ENCODE peak calls at places on chromosomes 1 and 21, in four cellular contexts. One of them, this sample, is unnamed.

GRCh38 chr1:178397678-178398077 is 99.1 kb downstream of the CLEC20A start:
- DNase-seq in CD8-positive, alpha-beta T cell: no peak
- DNase-seq in aorta: no peak
- DNase-seq in adrenal gland: no peak
- DNase-seq in this sample: peak; percentile 13

GRCh38 chr21:39314155-39315027 is 959 bp upstream of the BRWD1 start:
- DNase-seq in adrenal gland: peak; percentile 61
- DNase-seq in aorta: peak; percentile 61
- DNase-seq in CD8-positive, alpha-beta T cell: no peak
- DNase-seq in this sample: peak; percentile 66

GRCh38 chr1:38330799-38331198 is 284.2 kb upstream of the POU3F1 start:
- DNase-seq in aorta: no peak
- DNase-seq in CD8-positive, alpha-beta T cell: no peak
- DNase-seq in adrenal gland: no peak
- DNase-seq in this sample: no peak

GRCh38 chr21:38956006-38956405 is 150.3 kb downstream of the ETS2 start:
- DNase-seq in CD8-positive, alpha-beta T cell: no peak
- DNase-seq in aorta: no peak
- DNase-seq in adrenal gland: no peak
- DNase-seq in this sample: no peak

GRCh38 chr1:107840746-107841145 is 124.2 kb downstream of the VAV3 start:
- DNase-seq in adrenal gland: no peak
- DNase-seq in CD8-positive, alpha-beta T cell: no peak
- DNase-seq in aorta: no peak
- DNase-seq in this sample: no peak

GRCh38 chr1:163046071-163046470 is 23.1 kb upstream of the RGS4 start:
- DNase-seq in adrenal gland: no peak
- DNase-seq in CD8-positive, alpha-beta T cell: no peak
- DNase-seq in aorta: no peak
- DNase-seq in this sample: no peak

GRCh38 chr1:205424881-205425635 is 3.2 kb upstream of the LEMD1 start:
- DNase-seq in aorta: no peak
- DNase-seq in CD8-positive, alpha-beta T cell: no peak
- DNase-seq in adrenal gland: no peak
- DNase-seq in this sample: no peak

GRCh38 chr1:212976586-212976985 is 26.2 kb downstream of the VASH2 start:
- DNase-seq in adrenal gland: no peak
- DNase-seq in CD8-positive, alpha-beta T cell: peak; percentile 32
- DNase-seq in aorta: no peak
- DNase-seq in this sample: no peak

GRCh38 chr1:227459977-227460376 is 103.4 kb upstream of the ZNF678 start:
- DNase-seq in CD8-positive, alpha-beta T cell: no peak
- DNase-seq in adrenal gland: no peak
- DNase-seq in aorta: no peak
- DNase-seq in this sample: no peak

GRCh38 chr1:173420330-173420806 is 56.8 kb upstream of the PRDX6 start:
- DNase-seq in adrenal gland: peak; percentile 79
- DNase-seq in aorta: no peak
- DNase-seq in CD8-positive, alpha-beta T cell: peak; percentile 61
- DNase-seq in this sample: peak; percentile 92

GRCh38 chr1:61284226-61284854 is 202.0 kb downstream of the NFIA start:
- DNase-seq in adrenal gland: no peak
- DNase-seq in CD8-positive, alpha-beta T cell: no peak
- DNase-seq in aorta: no peak
- DNase-seq in this sample: peak; percentile 16

GRCh38 chr1:44405041-44405803 is at the start of gene RNF220:
- DNase-seq in aorta: no peak
- DNase-seq in CD8-positive, alpha-beta T cell: peak; percentile 58
- DNase-seq in adrenal gland: peak; percentile 48
- DNase-seq in this sample: peak; percentile 29

GRCh38 chr1:2375923-2376260 is 15.5 kb downstream of the MORN1 start:
- DNase-seq in CD8-positive, alpha-beta T cell: no peak
- DNase-seq in aorta: peak; percentile 37
- DNase-seq in adrenal gland: no peak
- DNase-seq in this sample: no peak

GRCh38 chr21:14523234-14523633 is 22.9 kb downstream of the SAMSN1 start:
- DNase-seq in aorta: no peak
- DNase-seq in adrenal gland: peak; percentile 19
- DNase-seq in CD8-positive, alpha-beta T cell: no peak
- DNase-seq in this sample: no peak

GRCh38 chr1:52059326-52059725 is 3.2 kb downstream of the BTF3L4 start:
- DNase-seq in aorta: no peak
- DNase-seq in CD8-positive, alpha-beta T cell: no peak
- DNase-seq in adrenal gland: no peak
- DNase-seq in this sample: no peak

GRCh38 chr1:224509881-224510280 is 75.3 kb upstream of the WDR26 start:
- DNase-seq in adrenal gland: no peak
- DNase-seq in CD8-positive, alpha-beta T cell: no peak
- DNase-seq in aorta: peak; percentile 63
- DNase-seq in this sample: no peak

GRCh38 chr1:107401704-107402103 is 260.9 kb downstream of the NTNG1 start:
- DNase-seq in CD8-positive, alpha-beta T cell: no peak
- DNase-seq in adrenal gland: no peak
- DNase-seq in aorta: no peak
- DNase-seq in this sample: no peak

GRCh38 chr1:227934476-227935313 is 13.0 kb downstream of the WNT9A start:
- DNase-seq in aorta: peak; percentile 45
- DNase-seq in CD8-positive, alpha-beta T cell: no peak
- DNase-seq in adrenal gland: peak; percentile 79
- DNase-seq in this sample: peak; percentile 38

GRCh38 chr1:235004276-235004675 is 124.4 kb downstream of the TOMM20 start:
- DNase-seq in aorta: no peak
- DNase-seq in adrenal gland: no peak
- DNase-seq in CD8-positive, alpha-beta T cell: no peak
- DNase-seq in this sample: no peak

GRCh38 chr1:62528015-62528414 is 69.3 kb upstream of the ANGPTL3 start:
- DNase-seq in adrenal gland: peak; percentile 24
- DNase-seq in CD8-positive, alpha-beta T cell: no peak
- DNase-seq in aorta: peak; percentile 56
- DNase-seq in this sample: no peak

GRCh38 chr1:172383541-172383940 is 36.9 kb upstream of the C1orf105 start:
- DNase-seq in CD8-positive, alpha-beta T cell: no peak
- DNase-seq in adrenal gland: no peak
- DNase-seq in aorta: no peak
- DNase-seq in this sample: no peak

GRCh38 chr1:232017057-232017456 is 390.5 kb downstream of the DISC1 start:
- DNase-seq in aorta: no peak
- DNase-seq in adrenal gland: no peak
- DNase-seq in CD8-positive, alpha-beta T cell: no peak
- DNase-seq in this sample: no peak

GRCh38 chr1:157096881-157097280 is 2.7 kb downstream of the ETV3L start:
- DNase-seq in adrenal gland: no peak
- DNase-seq in CD8-positive, alpha-beta T cell: no peak
- DNase-seq in aorta: no peak
- DNase-seq in this sample: peak; percentile 46

GRCh38 chr1:191669629-191670028 is 488.6 kb upstream of the RGS18 start:
- DNase-seq in aorta: no peak
- DNase-seq in CD8-positive, alpha-beta T cell: no peak
- DNase-seq in adrenal gland: no peak
- DNase-seq in this sample: no peak

GRCh38 chr21:15455819-15456462 is 273.8 kb upstream of the USP25 start:
- DNase-seq in adrenal gland: no peak
- DNase-seq in aorta: no peak
- DNase-seq in CD8-positive, alpha-beta T cell: no peak
- DNase-seq in this sample: no peak

GRCh38 chr1:39262802-39263201 is 58.3 kb downstream of the MACF1 start:
- DNase-seq in aorta: no peak
- DNase-seq in CD8-positive, alpha-beta T cell: no peak
- DNase-seq in adrenal gland: no peak
- DNase-seq in this sample: no peak

GRCh38 chr21:40128891-40129290 is 261.7 kb downstream of the PCP4 start:
- DNase-seq in CD8-positive, alpha-beta T cell: no peak
- DNase-seq in aorta: no peak
- DNase-seq in adrenal gland: no peak
- DNase-seq in this sample: no peak

GRCh38 chr1:77060000-77060399 is 159.2 kb downstream of the PIGK start:
- DNase-seq in CD8-positive, alpha-beta T cell: no peak
- DNase-seq in adrenal gland: no peak
- DNase-seq in aorta: no peak
- DNase-seq in this sample: no peak

DNA sequence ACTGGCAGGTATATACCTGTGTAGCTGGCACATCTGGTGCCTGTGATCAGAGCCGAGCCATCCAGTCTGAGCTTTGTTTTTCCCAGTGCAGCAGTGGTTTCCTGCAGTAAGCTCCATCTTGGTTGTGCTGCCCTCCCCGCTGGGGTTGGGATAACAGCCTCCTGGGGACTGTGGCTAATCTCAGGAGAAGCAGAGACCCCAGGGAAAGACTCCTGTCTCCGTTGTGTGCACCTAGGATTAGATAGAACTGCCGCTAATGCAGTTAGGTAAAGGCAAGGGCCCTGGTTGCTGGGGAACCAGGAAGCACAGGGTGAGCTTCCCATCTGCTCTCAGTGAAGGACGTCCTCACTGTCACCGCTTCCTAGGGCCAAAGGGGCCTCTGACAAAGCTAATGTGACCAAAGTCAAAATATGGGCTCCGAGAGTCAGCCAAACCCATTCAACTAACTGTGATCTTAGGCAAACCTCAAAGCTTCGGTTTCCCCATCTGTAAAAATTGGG is 20.0 kb downstream of the ROR1 start:
- DNase-seq in adrenal gland: no peak
- DNase-seq in aorta: no peak
- DNase-seq in CD8-positive, alpha-beta T cell: no peak
- DNase-seq in this sample: no peak
- H3K4me1 ChIP-seq in adrenal gland: no peaks in the 10 kb centered on the region
- H3K4me1 ChIP-seq in aorta: peaks cover 7% of the 10 kb centered on the region
- H3K4me1 ChIP-seq in CD8-positive, alpha-beta T cell: no peaks in the 10 kb centered on the region
- H3K4me1 ChIP-seq in this sample: no peaks in the 10 kb centered on the region

DNA sequence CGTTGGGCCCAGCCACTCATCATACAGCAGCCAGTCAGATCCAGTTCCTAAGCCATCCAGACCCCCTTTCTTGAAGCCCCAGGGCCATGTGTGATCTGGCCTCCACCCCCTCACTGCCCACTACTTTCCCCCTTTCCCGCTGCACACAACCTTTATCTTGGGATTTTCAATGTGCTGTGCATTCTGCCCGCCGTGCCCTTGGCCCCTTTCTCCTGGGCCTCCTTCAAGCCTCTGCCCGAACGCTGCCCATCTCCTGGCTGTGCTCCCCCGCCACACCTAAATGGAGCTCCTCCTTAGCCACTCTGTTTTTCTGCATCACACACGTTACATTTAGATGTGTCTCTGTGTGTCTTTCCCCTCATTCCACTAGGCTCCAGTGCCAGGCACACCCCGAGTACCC is 66.7 kb upstream of the SELENON start:
- DNase-seq in aorta: peak; percentile 30
- DNase-seq in adrenal gland: no peak
- DNase-seq in CD8-positive, alpha-beta T cell: no peak
- DNase-seq in this sample: no peak
- H3K4me1 ChIP-seq in aorta: no peaks in the 10 kb centered on the region
- H3K4me1 ChIP-seq in adrenal gland: peaks cover 20% of the 10 kb centered on the region
- H3K4me1 ChIP-seq in CD8-positive, alpha-beta T cell: peaks cover 23% of the 10 kb centered on the region
- H3K4me1 ChIP-seq in this sample: peaks cover 89% of the 10 kb centered on the region

GRCh38 chr1:20604678-20605077 is 15.8 kb downstream of the CDA start:
- DNase-seq in aorta: no peak
- DNase-seq in adrenal gland: no peak
- DNase-seq in CD8-positive, alpha-beta T cell: no peak
- DNase-seq in this sample: no peak

GRCh38 chr1:20601123-20601825 is 12.4 kb downstream of the CDA start:
- DNase-seq in aorta: no peak
- DNase-seq in adrenal gland: no peak
- DNase-seq in CD8-positive, alpha-beta T cell: no peak
- DNase-seq in this sample: peak; percentile 52

GRCh38 chr1:20602851-20603450 is 14.1 kb downstream of the CDA start:
- DNase-seq in CD8-positive, alpha-beta T cell: no peak
- DNase-seq in aorta: no peak
- DNase-seq in adrenal gland: no peak
- DNase-seq in this sample: no peak

GRCh38 chr1:20600156-20600555 is 11.3 kb downstream of the CDA start:
- DNase-seq in adrenal gland: no peak
- DNase-seq in CD8-positive, alpha-beta T cell: no peak
- DNase-seq in aorta: no peak
- DNase-seq in this sample: no peak

DNA sequence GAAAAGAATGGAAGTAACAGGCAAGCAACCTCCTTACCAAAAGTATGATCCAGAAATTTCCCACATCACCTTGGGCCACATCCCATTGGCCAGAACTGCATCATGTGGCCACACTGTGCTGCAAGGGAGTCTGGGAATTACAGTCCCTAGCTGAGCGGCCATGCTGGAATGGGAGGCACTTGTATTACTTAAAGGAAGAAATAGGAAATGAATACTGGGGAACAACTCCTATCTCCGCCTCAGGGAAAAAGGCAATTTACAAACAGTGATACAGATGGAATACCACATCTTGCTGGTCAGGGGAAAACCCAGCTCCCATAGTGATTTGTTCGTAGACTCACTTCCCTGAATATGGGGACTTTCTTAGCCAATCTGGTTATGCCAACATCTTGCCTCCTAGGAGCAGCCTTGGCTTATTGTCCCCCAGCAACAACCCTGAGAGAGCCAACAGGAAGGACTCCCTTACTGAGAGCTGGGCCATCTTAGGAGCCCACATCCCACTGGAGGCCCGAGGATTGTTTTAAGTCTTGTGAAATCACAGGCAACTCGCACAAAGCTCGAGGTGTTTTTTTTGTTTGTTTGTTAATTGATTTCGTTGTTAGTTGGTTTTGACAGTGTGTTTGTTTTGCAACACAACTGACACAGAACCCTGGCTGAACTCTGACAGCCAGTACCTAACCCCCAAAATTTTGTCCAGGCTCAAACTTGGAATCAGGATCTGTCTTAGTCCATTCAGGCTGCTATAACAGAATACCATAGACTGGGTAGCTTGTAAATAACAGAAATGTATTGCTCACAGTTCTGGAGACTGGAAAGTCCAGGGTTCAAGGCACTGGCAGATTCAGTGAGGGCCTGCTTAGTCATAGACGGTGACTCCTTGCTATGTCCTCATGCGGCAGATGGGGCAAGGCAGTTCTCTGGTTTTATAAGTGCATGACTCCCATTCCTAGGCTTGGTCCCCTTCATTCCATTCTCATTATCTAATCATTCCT is 14.9 kb downstream of the CDA start:
- DNase-seq in CD8-positive, alpha-beta T cell: no peak
- DNase-seq in adrenal gland: no peak
- DNase-seq in aorta: no peak
- DNase-seq in this sample: peak; percentile 41
- H3K4me1 ChIP-seq in CD8-positive, alpha-beta T cell: no peaks in the 10 kb centered on the region
- H3K4me1 ChIP-seq in adrenal gland: no peaks in the 10 kb centered on the region
- H3K4me1 ChIP-seq in aorta: no peaks in the 10 kb centered on the region
- H3K4me1 ChIP-seq in this sample: peaks cover 23% of the 10 kb centered on the region

DNA sequence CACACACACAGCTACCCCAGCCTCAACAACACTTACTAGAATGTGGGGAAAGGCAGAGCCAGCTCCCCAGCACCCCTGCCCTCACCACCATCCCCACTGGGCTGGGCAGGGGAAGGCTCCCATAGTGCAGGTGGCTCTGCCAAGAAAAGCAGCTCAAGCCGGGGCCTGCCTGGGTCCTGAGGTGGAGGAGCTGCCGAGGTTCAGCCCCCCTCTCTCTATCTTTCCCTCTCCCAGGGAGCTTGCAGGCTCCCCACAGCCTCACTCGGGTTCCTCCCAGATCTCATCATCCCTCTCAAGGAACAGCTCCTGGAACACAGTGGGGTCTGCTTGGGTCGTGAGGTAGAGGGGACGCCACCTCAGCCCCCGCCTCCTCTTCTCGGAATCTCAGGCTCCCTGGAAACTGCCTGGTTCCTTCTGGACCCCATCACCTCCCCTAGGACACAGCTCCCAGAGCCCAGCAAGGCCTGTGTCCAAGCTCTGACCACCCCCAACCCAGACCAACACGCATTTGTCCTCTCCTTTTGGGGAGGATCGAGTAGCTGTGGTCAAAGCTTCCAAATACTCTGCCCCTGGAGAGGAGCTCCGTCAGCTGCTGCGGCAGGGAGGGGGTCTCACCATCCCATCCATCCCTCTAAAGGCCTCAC is 704 bp downstream of the S100A16 start:
- DNase-seq in aorta: no peak
- DNase-seq in adrenal gland: no peak
- DNase-seq in CD8-positive, alpha-beta T cell: no peak
- DNase-seq in this sample: no peak
- H3K4me1 ChIP-seq in aorta: no peaks in the 10 kb centered on the region
- H3K4me1 ChIP-seq in adrenal gland: peaks cover 27% of the 10 kb centered on the region
- H3K4me1 ChIP-seq in CD8-positive, alpha-beta T cell: no peaks in the 10 kb centered on the region
- H3K4me1 ChIP-seq in this sample: peaks cover 34% of the 10 kb centered on the region